ENCODE peak calls at places on chromosomes 7 and 10, in seven cellular contexts. N, Y, J, Z, K, W and P are unnamed samples.

GRCh38 chr10:31972519-31973041 is 43.9 kb upstream of the ARHGAP12 start:
- DNase-seq in N (no peak), Y (no peak), J (no peak), Z (no peak), K (no peak), W (no peak), P (no peak)

GRCh38 chr10:25068152-25069058 is 52.0 kb downstream of the THNSL1 start:
- DNase-seq in N (no peak), Y (no peak), J (no peak), Z (peak; percentile 100), K (no peak), W (no peak), P (no peak)

GRCh38 chr7:66308411-66308810 is 103.3 kb downstream of the TPST1 start:
- DNase-seq in N (no peak), Y (no peak), J (no peak), Z (no peak), K (no peak), W (no peak), P (no peak)

GRCh38 chr7:44177570-44178131 is 11.6 kb downstream of the GCK start:
- DNase-seq in N (no peak), Y (no peak), J (no peak), Z (peak; percentile 26), K (no peak), W (peak; percentile 31), P (no peak)

GRCh38 chr10:58807631-58808024 is 295.0 kb downstream of the BICC1 start:
- DNase-seq in N (no peak), Y (no peak), J (no peak), Z (peak; percentile 86), K (no peak), W (no peak), P (peak; percentile 56)

GRCh38 chr7:34187908-34188307 is 282.6 kb downstream of the BMPER start:
- DNase-seq in N (no peak), Y (no peak), J (no peak), Z (peak; percentile 35), K (no peak), W (no peak), P (no peak)

GRCh38 chr7:47035522-47035921 is 546.4 kb downstream of the TNS3 start:
- DNase-seq in N (no peak), Y (no peak), J (no peak), Z (no peak), K (no peak), W (no peak), P (no peak)

GRCh38 chr7:132078891-132079735 is 497.2 kb downstream of the PLXNA4 start:
- DNase-seq in N (no peak), Y (no peak), J (no peak), Z (no peak), K (no peak), W (no peak), P (peak; percentile 68)

GRCh38 chr7:30029696-30030095 is 1.5 kb downstream of the PLEKHA8 start:
- DNase-seq in N (peak; percentile 48), Y (peak; percentile 15), J (no peak), Z (peak; percentile 25), K (no peak), W (no peak), P (no peak)